ENCODE peak calls at places on chromosomes 2 and 18, in ten cellular contexts. V is GM23338, O is heart left ventricle, M is GM23248, C is A549, L is left ventricle myocardium inferior, S is kidney, G is adipocyte, J is mesendoderm, Y is psoas muscle. E is an unnamed sample. For H3K4me1, the result is how much of the 10 kb centered on the place peaks cover.

GRCh38 chr2:219648963-219649362 is 21.5 kb downstream of the SLC4A3 start:
- DNase-seq in V (no peak), O (no peak), M (no peak), C (no peak), L (no peak), S (no peak), G (no peak), J (no peak), Y (no peak), E (no peak)

GRCh38 chr2:79947751-79948150 is 356.8 kb downstream of the LRRTM1 start:
- DNase-seq in V (no peak), O (no peak), M (no peak), C (no peak), L (no peak), S (no peak), G (no peak), J (no peak), Y (no peak), E (no peak)

GRCh38 chr2:217247511-217247910 is 387.6 kb upstream of the TNP1 start:
- DNase-seq in V (no peak), O (no peak), M (no peak), C (no peak), L (no peak), S (no peak), G (no peak), J (no peak), Y (peak), E (no peak)

GRCh38 chr18:48939368-48940097 is 11.2 kb downstream of the SMAD7 start:
- DNase-seq in V (peak), O (peak), M (peak), C (no peak), L (peak), S (peak), G (peak), J (no peak), Y (no peak), E (no peak)

GRCh38 chr2:96143848-96144480 is 1.3 kb downstream of the DUSP2 start:
- DNase-seq in V (peak), O (peak), M (no peak), C (peak), L (no peak), S (peak), G (no peak), J (peak), Y (peak), E (peak)

GRCh38 chr2:176852667-176853066 is 359.9 kb upstream of the HNRNPA3 start:
- DNase-seq in V (peak), O (no peak), M (no peak), C (no peak), L (no peak), S (no peak), G (no peak), J (peak), Y (no peak), E (peak)

GRCh38 chr2:161112885-161113284 is 47.3 kb upstream of the TANK start:
- DNase-seq in V (no peak), O (no peak), M (no peak), C (no peak), L (no peak), S (no peak), G (no peak), J (no peak), Y (no peak), E (no peak)

GRCh38 chr2:230868151-230868946 is 3.6 kb downstream of the ITM2C start:
- DNase-seq in V (peak), O (no peak), M (no peak), C (no peak), L (no peak), S (no peak), G (no peak), J (peak), Y (no peak), E (no peak)

GRCh38 chr2:13681936-13682335 is 950.6 kb upstream of the LRATD1 start:
- DNase-seq in V (no peak), O (no peak), M (peak), C (no peak), L (no peak), S (no peak), G (peak), J (no peak), Y (no peak), E (no peak)

GRCh38 chr18:58447342-58448190 is 181.3 kb downstream of the ALPK2 start:
- DNase-seq in V (peak), O (no peak), M (peak), C (no peak), L (no peak), S (no peak), G (peak), J (peak), Y (no peak), E (no peak)

GRCh38 chr2:37566517-37566961 is 104.9 kb downstream of the CDC42EP3 start:
- DNase-seq in V (no peak), O (no peak), M (peak), C (no peak), L (no peak), S (peak), G (peak), J (no peak), Y (no peak), E (no peak)

GRCh38 chr2:120419073-120419472 is 73.1 kb downstream of the INHBB start:
- DNase-seq in V (no peak), O (peak), M (no peak), C (no peak), L (peak), S (no peak), G (no peak), J (no peak), Y (no peak), E (no peak)

GRCh38 chr2:46460991-46461715 is 18.2 kb upstream of the TMEM247 start:
- DNase-seq in V (peak), O (peak), M (peak), C (peak), L (peak), S (peak), G (peak), J (peak), Y (peak), E (peak)

GRCh38 chr2:216634317-216635148 is 1.3 kb downstream of the IGFBP2 start:
- DNase-seq in V (no peak), O (no peak), M (no peak), C (no peak), L (no peak), S (no peak), G (peak), J (peak), Y (no peak), E (no peak)

GRCh38 chr18:9016819-9017169 is 85.7 kb upstream of the NDUFV2 start:
- DNase-seq in V (no peak), O (no peak), M (peak), C (no peak), L (no peak), S (peak), G (no peak), J (no peak), Y (no peak), E (no peak)

GRCh38 chr2:181444654-181445053 is 12.5 kb upstream of the ITGA4 start:
- DNase-seq in V (no peak), O (no peak), M (no peak), C (no peak), L (no peak), S (no peak), G (no peak), J (no peak), Y (no peak), E (no peak)

GRCh38 chr2:132665401-132665800 is 4.6 kb downstream of the LYPD1 start:
- DNase-seq in V (no peak), O (no peak), M (no peak), C (no peak), L (no peak), S (no peak), G (no peak), J (no peak), Y (no peak), E (no peak)

GRCh38 chr2:234033174-234033573 is 17.3 kb upstream of the SPP2 start:
- DNase-seq in V (no peak), O (no peak), M (no peak), C (no peak), L (no peak), S (no peak), G (no peak), J (no peak), Y (no peak), E (no peak)

GRCh38 chr2:206232287-206233035 is 42.0 kb upstream of the ZDBF2 start:
- DNase-seq in V (peak), O (no peak), M (no peak), C (no peak), L (no peak), S (no peak), G (no peak), J (no peak), Y (no peak), E (no peak)

GRCh38 chr18:9757851-9758587 is 49.9 kb downstream of the RAB31 start:
- DNase-seq in V (no peak), O (no peak), M (peak), C (peak), L (no peak), S (no peak), G (no peak), J (no peak), Y (no peak), E (no peak)

GRCh38 chr2:239276813-239277193 is 124.0 kb downstream of the HDAC4 start:
- DNase-seq in V (no peak), O (peak), M (no peak), C (no peak), L (no peak), S (no peak), G (no peak), J (no peak), Y (no peak), E (no peak)

GRCh38 chr18:832085-832681 is 20.1 kb upstream of the YES1 start:
- DNase-seq in V (peak), O (peak), M (no peak), C (peak), L (peak), S (no peak), G (no peak), J (peak), Y (no peak), E (peak)

GRCh38 chr2:107525420-107525819 is 301.3 kb upstream of the RGPD4 start:
- DNase-seq in V (no peak), O (no peak), M (peak), C (no peak), L (no peak), S (no peak), G (peak), J (no peak), Y (no peak), E (no peak)

GRCh38 chr2:71742953-71743601 is 289.7 kb downstream of the DYSF start:
- DNase-seq in V (no peak), O (peak), M (peak), C (peak), L (peak), S (peak), G (peak), J (peak), Y (peak), E (no peak)

GRCh38 chr2:127909019-127909418 is 23.3 kb upstream of the AMMECR1L start:
- DNase-seq in V (peak), O (no peak), M (no peak), C (peak), L (no peak), S (no peak), G (no peak), J (no peak), Y (no peak), E (no peak)

GRCh38 chr18:27750014-27750413 is 426.9 kb downstream of the CDH2 start:
- DNase-seq in V (peak), O (peak), M (peak), C (peak), L (no peak), S (no peak), G (peak), J (peak), Y (no peak), E (no peak)

GRCh38 chr2:98058191-98058975 is 28.6 kb upstream of the VWA3B start:
- DNase-seq in V (no peak), O (no peak), M (no peak), C (no peak), L (no peak), S (no peak), G (no peak), J (no peak), Y (no peak), E (no peak)

GRCh38 chr2:58063641-58064040 is 17.0 kb downstream of the VRK2 start:
- DNase-seq in V (no peak), O (no peak), M (peak), C (no peak), L (no peak), S (no peak), G (peak), J (no peak), Y (no peak), E (no peak)

GRCh38 chr18:9822587-9822986 is 63.2 kb upstream of the TXNDC2 start:
- DNase-seq in V (no peak), O (no peak), M (no peak), C (no peak), L (no peak), S (no peak), G (no peak), J (no peak), Y (no peak), E (no peak)

GRCh38 chr2:111251711-111252110 is 131.0 kb downstream of the BCL2L11 start:
- DNase-seq in V (no peak), O (no peak), M (no peak), C (no peak), L (no peak), S (no peak), G (no peak), J (no peak), Y (no peak), E (no peak)

GRCh38 chr2:44107974-44108373 is 60.7 kb upstream of the PPM1B start:
- DNase-seq in V (no peak), O (no peak), M (peak), C (no peak), L (no peak), S (no peak), G (no peak), J (no peak), Y (no peak), E (no peak)

GRCh38 chr2:193332938-193333337 is 1138.2 kb upstream of the TMEFF2 start:
- DNase-seq in V (no peak), O (no peak), M (no peak), C (no peak), L (no peak), S (no peak), G (peak), J (no peak), Y (no peak), E (no peak)

GRCh38 chr2:84963323-84963691 is 7.7 kb upstream of the KCMF1 start:
- DNase-seq in V (no peak), O (no peak), M (no peak), C (no peak), L (no peak), S (no peak), G (no peak), J (no peak), Y (no peak), E (no peak)

GRCh38 chr2:84965192-84965516 is 5.8 kb upstream of the KCMF1 start:
- DNase-seq in V (no peak), O (no peak), M (no peak), C (no peak), L (no peak), S (no peak), G (no peak), J (no peak), Y (no peak), E (no peak)

GRCh38 chr2:84962917-84963316 is 8.0 kb upstream of the KCMF1 start:
- DNase-seq in V (no peak), O (no peak), M (no peak), C (no peak), L (no peak), S (no peak), G (no peak), J (no peak), Y (no peak), E (no peak)

GRCh38 chr2:84964406-84965191 is 6.4 kb upstream of the KCMF1 start:
- DNase-seq in V (no peak), O (no peak), M (no peak), C (no peak), L (no peak), S (no peak), G (no peak), J (no peak), Y (no peak), E (no peak)

GRCh38 chr2:84963692-84964405 is 7.1 kb upstream of the KCMF1 start:
- DNase-seq in V (no peak), O (no peak), M (peak), C (peak), L (no peak), S (no peak), G (peak), J (no peak), Y (no peak), E (no peak)
- H3K4me1 ChIP-seq in V (under half), O (half or more), M (under half), C (half or more), L (under half), S (under half), G (under half), J (under half), Y (under half), E (under half)

GRCh38 chr2:17966793-17967192 is 88.3 kb downstream of the KCNS3 start:
- DNase-seq in V (no peak), O (no peak), M (no peak), C (no peak), L (no peak), S (no peak), G (no peak), J (no peak), Y (no peak), E (no peak)
- H3K4me1 ChIP-seq in V (under half), O (under half), M (under half), C (under half), L (under half), S (under half), G (under half), J (under half), Y (under half), E (under half)

DNA sequence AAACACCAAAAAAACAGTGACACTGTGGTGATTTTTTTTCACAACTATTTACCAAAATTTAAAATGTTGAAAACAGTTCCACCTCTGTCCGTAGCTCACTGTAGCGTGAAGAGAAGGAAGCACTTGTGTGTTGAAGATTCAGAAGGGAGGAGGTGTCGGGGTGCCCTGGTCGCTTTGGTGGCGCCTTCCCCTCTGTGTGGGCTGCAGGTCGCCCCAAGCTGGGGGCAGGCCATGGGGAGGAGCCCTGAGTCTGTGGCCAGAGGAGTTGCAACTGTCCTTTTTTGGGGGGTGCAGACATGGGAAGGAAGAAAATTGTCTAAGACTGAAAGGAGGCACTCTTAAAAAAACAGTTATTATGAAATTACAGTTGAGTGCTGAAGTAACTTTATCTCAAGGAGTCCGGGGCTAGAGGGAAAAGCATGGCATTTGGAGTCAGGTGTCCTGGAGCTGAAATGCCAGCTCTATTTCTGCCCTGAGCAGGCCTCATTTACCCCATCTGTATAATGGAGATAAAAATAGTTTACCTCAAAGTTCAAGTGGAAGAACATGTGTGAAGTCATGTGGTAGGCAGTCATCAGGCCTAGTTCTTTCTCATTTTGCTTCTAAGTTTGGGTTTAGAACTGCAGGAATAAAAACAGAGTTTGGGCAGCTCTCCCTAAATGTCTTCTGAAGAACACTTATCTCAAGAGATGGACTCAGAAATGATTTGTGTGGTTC is 82.1 kb downstream of the RNF144A start:
- DNase-seq in V (no peak), O (no peak), M (no peak), C (no peak), L (no peak), S (no peak), G (no peak), J (no peak), Y (no peak), E (no peak)
- H3K4me1 ChIP-seq in V (under half), O (under half), M (under half), C (under half), L (under half), S (under half), G (under half), J (under half), Y (under half), E (under half)

DNA sequence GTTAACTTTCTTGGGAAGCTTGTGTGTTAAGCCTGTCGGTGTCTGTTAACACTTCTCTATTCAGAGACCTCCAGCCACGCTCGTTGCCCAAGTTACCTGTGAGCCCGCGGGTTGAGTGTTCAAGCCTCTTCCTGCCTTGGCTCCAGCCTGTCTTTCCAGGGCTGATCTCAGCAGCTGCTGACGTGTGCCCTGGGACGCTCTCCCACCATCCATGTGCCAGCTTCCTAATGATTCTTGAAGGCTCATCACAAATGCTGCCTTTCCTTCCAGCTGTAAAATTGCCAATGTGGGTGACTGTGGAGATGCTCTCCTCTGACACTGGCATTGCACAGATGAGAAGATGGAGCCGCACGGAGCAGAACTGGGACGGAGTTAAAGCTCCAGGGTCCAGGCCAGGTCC is 6.1 kb downstream of the RNF144A start:
- DNase-seq in V (no peak), O (peak), M (no peak), C (no peak), L (no peak), S (no peak), G (no peak), J (no peak), Y (peak), E (no peak)
- H3K4me1 ChIP-seq in V (under half), O (half or more), M (under half), C (under half), L (half or more), S (under half), G (under half), J (under half), Y (half or more), E (under half)

GRCh38 chr2:24352664-24353063 is 7.7 kb downstream of the ITSN2 start:
- DNase-seq in V (no peak), O (no peak), M (no peak), C (no peak), L (no peak), S (no peak), G (peak), J (no peak), Y (no peak), E (no peak)
- H3K4me1 ChIP-seq in V (under half), O (half or more), M (under half), C (under half), L (half or more), S (under half), G (under half), J (under half), Y (half or more), E (under half)

DNA sequence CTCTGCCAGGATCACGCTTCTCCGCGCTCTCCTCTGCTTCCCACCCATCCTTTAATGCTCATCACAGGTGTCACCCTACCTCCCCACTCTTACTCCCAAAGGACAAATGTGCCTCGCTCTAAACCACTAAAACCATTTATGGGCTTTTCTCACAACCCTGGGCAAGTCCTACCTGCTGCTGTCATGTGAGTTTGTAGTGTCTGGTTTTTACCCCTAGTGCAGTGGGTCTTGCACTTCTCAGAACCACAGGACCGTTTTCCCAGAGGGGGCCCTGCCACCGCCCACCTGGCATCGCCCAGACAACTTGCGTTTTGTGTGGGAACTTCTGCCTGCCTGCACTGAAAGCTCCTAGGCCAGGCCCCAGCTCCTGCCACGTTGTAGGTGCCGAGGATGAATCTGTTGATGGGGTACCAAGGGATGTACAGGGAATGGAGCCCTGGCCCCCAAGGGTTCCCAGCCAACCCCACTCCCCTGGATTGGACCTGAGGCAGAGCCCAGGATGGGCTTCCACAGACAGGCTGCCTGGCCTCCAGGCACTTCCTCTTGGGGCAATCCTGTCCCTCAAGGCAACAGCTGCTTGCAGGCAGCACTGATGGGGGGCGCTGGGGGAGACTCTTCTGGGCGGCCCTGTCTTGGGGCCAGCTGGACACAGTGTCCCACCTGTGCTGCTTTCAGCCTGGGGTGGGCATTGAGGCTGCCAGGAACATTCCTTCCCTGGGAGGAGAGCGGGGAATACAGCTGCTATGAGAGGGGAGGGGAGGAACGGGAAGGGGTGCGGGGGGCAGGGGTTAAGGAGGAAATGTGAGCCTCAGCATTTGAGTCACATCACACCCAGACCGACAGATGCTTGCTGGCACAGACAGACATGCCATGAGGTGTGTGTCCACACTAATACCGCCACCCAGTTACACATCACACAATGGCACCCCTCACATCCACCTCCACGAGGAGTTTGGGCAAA is 176.3 kb downstream of the ZFP36L2 start:
- DNase-seq in V (no peak), O (peak), M (no peak), C (no peak), L (no peak), S (peak), G (no peak), J (no peak), Y (peak), E (no peak)
- H3K4me1 ChIP-seq in V (under half), O (half or more), M (under half), C (under half), L (under half), S (under half), G (under half), J (under half), Y (under half), E (under half)

E was measured in CD4-positive, CD25-positive, alpha-beta regulatory T cell.